ENCODE peak calls at places on chromosomes 1 and 21, in seven cellular contexts. I is epithelial cell of esophagus; Y is KBM-7; N is T-helper 17 cell; O is NCI-H510A treated with DMSO at 0.1 percent for 48 hours; Q is effector memory CD4-positive, alpha-beta T cell; M is nephron progenitor cell. G is an unnamed sample.

GRCh38 chr1:197911172-197911856 is 5.9 kb upstream of the LHX9 start:
- DNase-seq in Y (no peak), O (peak; percentile 29), N (no peak), Q (no peak), I (no peak), M (no peak), G (no peak)

GRCh38 chr1:206727981-206728380 is 42.6 kb upstream of the IL19 start:
- DNase-seq in O (no peak), Q (no peak), I (no peak), N (no peak), M (no peak), Y (no peak), G (no peak)

GRCh38 chr1:159937014-159937750 is 8.2 kb downstream of the IGSF9 start:
- DNase-seq in O (peak; percentile 71), Q (no peak), M (no peak), N (no peak), I (peak; percentile 36), Y (peak; percentile 58), G (no peak)

GRCh38 chr21:41712730-41713129 is 54.1 kb downstream of the RIPK4 start:
- DNase-seq in I (no peak), M (no peak), Q (no peak), O (no peak), Y (no peak), N (no peak), G (no peak)

GRCh38 chr1:150695561-150695960 is 1.4 kb downstream of the GOLPH3L start:
- DNase-seq in O (no peak), M (no peak), Y (no peak), N (no peak), Q (no peak), I (peak; percentile 62), G (no peak)

GRCh38 chr1:225990705-225991464 is 8.3 kb downstream of the SDE2 start:
- DNase-seq in I (no peak), M (no peak), Y (no peak), Q (no peak), N (no peak), O (no peak), G (no peak)

GRCh38 chr1:154206212-154206611 is at the start of gene CFAP141:
- DNase-seq in M (no peak), Q (no peak), Y (no peak), O (no peak), N (no peak), I (peak; percentile 32), G (no peak)

GRCh38 chr1:16130827-16131226 is 25.0 kb downstream of the EPHA2 start:
- DNase-seq in I (no peak), M (no peak), Q (no peak), N (no peak), O (no peak), Y (no peak), G (no peak)

GRCh38 chr1:172742599-172743500 is 83.9 kb downstream of the FASLG start:
- DNase-seq in I (peak; percentile 63), Y (peak; percentile 57), O (peak; percentile 48), M (no peak), Q (no peak), N (no peak), G (no peak)

GRCh38 chr1:176880954-176881595 is 283.4 kb downstream of the ASTN1 start:
- DNase-seq in N (peak; percentile 22), Y (peak; percentile 62), O (peak; percentile 45), Q (no peak), I (peak; percentile 76), M (peak; percentile 90), G (peak; percentile 35)

GRCh38 chr1:47223174-47223920 is 8.7 kb downstream of the TAL1 start:
- DNase-seq in I (no peak), Q (no peak), M (no peak), O (no peak), Y (no peak), N (no peak), G (no peak)

GRCh38 chr1:156616463-156616862 is 2.8 kb upstream of the HAPLN2 start:
- DNase-seq in Y (no peak), M (peak; percentile 37), I (no peak), O (peak; percentile 71), Q (no peak), N (no peak), G (peak; percentile 75)

GRCh38 chr1:31786366-31787060 is 22.4 kb upstream of the ADGRB2 start:
- DNase-seq in I (no peak), Q (no peak), N (no peak), Y (no peak), M (no peak), O (no peak), G (no peak)

GRCh38 chr1:54124472-54124871 is 28.3 kb downstream of the CDCP2 start:
- DNase-seq in N (no peak), Q (no peak), M (no peak), Y (no peak), I (peak; percentile 14), O (peak; percentile 86), G (no peak)

GRCh38 chr1:224697888-224698450 is 81.9 kb downstream of the CNIH3 start:
- DNase-seq in M (no peak), N (no peak), I (no peak), O (no peak), Y (no peak), Q (no peak), G (no peak)

GRCh38 chr1:209805875-209806760 is at the start of gene IRF6:
- DNase-seq in O (peak; percentile 90), N (peak; percentile 66), I (peak; percentile 99), Y (no peak), Q (peak; percentile 64), M (peak; percentile 93), G (no peak)

GRCh38 chr1:60936943-60937342 is 145.4 kb upstream of the NFIA start:
- DNase-seq in Q (no peak), I (no peak), Y (no peak), M (no peak), O (no peak), N (no peak), G (no peak)

GRCh38 chr1:159945483-159946241 is at the start of gene IGSF9:
- DNase-seq in N (peak; percentile 57), Y (peak; percentile 88), O (peak; percentile 86), M (peak; percentile 96), I (peak; percentile 99), Q (peak; percentile 45), G (peak; percentile 56)

GRCh38 chr1:212518188-212518951 is 85.7 kb downstream of the NENF start:
- DNase-seq in I (peak; percentile 45), Q (no peak), N (no peak), M (no peak), Y (no peak), O (no peak), G (no peak)

G was measured in occipital lobe.